ENCODE peak calls at places on chromosomes 4 and X, in four cellular contexts. X is astrocyte of the cerebellum, N is AG04450, F is brain microvascular endothelial cell. Y is an unnamed sample.

GRCh38 chr4:48042979-48043461 is 26.4 kb downstream of the NIPAL1 start:
- DNase-seq in X (no peak), N (no peak), F (no peak), Y (no peak)

GRCh38 chr4:81743731-81744465 is 272.2 kb upstream of the RASGEF1B start:
- DNase-seq in X (no peak), N (no peak), F (no peak), Y (no peak)

GRCh38 chr4:111630705-111631104 is 514.5 kb upstream of the FAM241A start:
- DNase-seq in N (no peak), F (no peak), X (no peak), Y (peak)

GRCh38 chr4:4625488-4625887 is 83.6 kb upstream of the STX18 start:
- DNase-seq in X (no peak), F (peak), N (peak), Y (peak)

GRCh38 chr4:183438458-183439113 is 5.8 kb upstream of the CDKN2AIP start:
- DNase-seq in X (peak), F (peak), N (peak), Y (peak)

GRCh38 chr4:100317032-100317864 is 127.0 kb upstream of the DDIT4L start:
- DNase-seq in X (no peak), F (no peak), N (no peak), Y (no peak)

GRCh38 chrX:155874571-155875244 is 6.4 kb upstream of the VAMP7 start:
- DNase-seq in F (no peak), X (no peak), N (no peak), Y (no peak)

GRCh38 chrX:71154641-71155040 is 10.0 kb downstream of the NLGN3 start:
- DNase-seq in X (no peak), N (no peak), F (no peak), Y (no peak)

GRCh38 chr4:145217339-145217738 is 37.0 kb upstream of the OTUD4 start:
- DNase-seq in X (no peak), F (no peak), N (no peak), Y (no peak)

GRCh38 chr4:81919238-81919637 is 447.5 kb upstream of the RASGEF1B start:
- DNase-seq in F (peak), X (no peak), N (no peak), Y (no peak)

GRCh38 chrX:28843817-28844216 is 256.6 kb downstream of the IL1RAPL1 start:
- DNase-seq in X (no peak), N (no peak), F (no peak), Y (no peak)

GRCh38 chr4:26256016-26256415 is 64.8 kb upstream of the RBPJ start:
- DNase-seq in F (no peak), X (no peak), N (no peak), Y (peak)

GRCh38 chr4:57501715-57502114 is 391.5 kb upstream of the IGFBP7 start:
- DNase-seq in X (peak), F (peak), N (no peak), Y (no peak)

GRCh38 chrX:13933851-13934250 is 95.8 kb downstream of the GEMIN8 start:
- DNase-seq in X (no peak), F (no peak), N (no peak), Y (no peak)

GRCh38 chr4:105994061-105994460 is 98.8 kb downstream of the NPNT start:
- DNase-seq in N (no peak), X (no peak), F (no peak), Y (no peak)

GRCh38 chr4:38723726-38724506 is 58.9 kb downstream of the TLR10 start:
- DNase-seq in F (no peak), N (no peak), X (no peak), Y (no peak)

GRCh38 chr4:121182296-121182695 is 18.2 kb upstream of the TNIP3 start:
- DNase-seq in N (no peak), X (no peak), F (peak), Y (peak)

GRCh38 chrX:111955916-111956315 is 79.9 kb downstream of the TRPC5OS start:
- DNase-seq in N (no peak), F (no peak), X (no peak), Y (no peak)

GRCh38 chr4:151667025-151667424 is 93.8 kb downstream of the GATB start:
- DNase-seq in N (no peak), X (no peak), F (no peak), Y (peak)

GRCh38 chr4:8729408-8730149 is 137.0 kb downstream of the CPZ start:
- DNase-seq in X (no peak), N (no peak), F (no peak), Y (no peak)

GRCh38 chr4:22485751-22486150 is 30.1 kb downstream of the ADGRA3 start:
- DNase-seq in F (peak), X (peak), N (peak), Y (peak)

GRCh38 chr4:64713256-64713840 is 304.1 kb upstream of the TECRL start:
- DNase-seq in N (no peak), F (peak), X (peak), Y (no peak)

GRCh38 chrX:75156537-75156945 is 458 bp upstream of the ABCB7 start:
- DNase-seq in N (no peak), F (peak), X (no peak), Y (peak)

GRCh38 chrX:42524374-42524773 is 253.6 kb downstream of the PPP1R2C start:
- DNase-seq in X (peak), N (no peak), F (peak), Y (no peak)

GRCh38 chr4:45079616-45080015 is 353.3 kb upstream of the GNPDA2 start:
- DNase-seq in F (no peak), X (no peak), N (no peak), Y (no peak)

GRCh38 chrX:82961129-82961528 is 547.0 kb upstream of the POU3F4 start:
- DNase-seq in F (no peak), X (no peak), N (no peak), Y (no peak)

DNA sequence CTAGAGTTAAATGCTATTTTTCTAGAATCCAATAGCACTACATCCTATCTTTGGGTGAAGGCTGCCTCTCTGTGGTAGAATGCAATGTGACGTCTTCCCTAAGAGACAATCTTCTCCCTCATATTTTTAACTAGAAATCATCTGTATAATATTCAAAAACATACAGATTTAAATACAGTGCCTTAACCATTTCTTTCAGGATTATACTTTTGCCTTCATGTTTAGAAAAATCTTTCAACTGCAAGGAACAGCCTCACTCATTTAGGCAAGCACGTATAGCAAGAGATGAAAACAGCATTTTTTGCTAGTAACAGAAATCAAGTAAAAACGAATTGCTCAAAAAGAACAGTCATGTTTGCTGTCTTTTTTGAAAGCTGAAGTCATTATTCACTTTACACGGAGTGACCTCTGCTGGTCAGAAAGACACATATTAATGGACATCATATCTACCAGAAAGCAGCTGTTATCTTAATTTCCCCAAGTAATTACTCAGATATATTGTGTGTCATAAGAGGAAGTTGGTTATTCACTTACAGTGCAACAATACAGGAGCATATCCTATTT is 422.3 kb downstream of the STPG2 start:
- DNase-seq in N (no peak), X (no peak), F (peak), Y (no peak)
- TF ChIP-seq CTCF in N (no peak), X (peak), F (peak), Y (peak)

GRCh38 chr4:80184053-80184790 is 13.1 kb upstream of the PRDM8 start:
- DNase-seq in X (peak), N (no peak), F (peak), Y (peak)
- TF ChIP-seq CTCF in X (peak), N (peak), F (peak), Y (peak)

GRCh38 chr4:150010525-150011126 is 67.6 kb upstream of the DCLK2 start:
- DNase-seq in N (peak), X (peak), F (peak), Y (peak)
- TF ChIP-seq CTCF in N (peak), X (peak), F (peak), Y (peak)

DNA sequence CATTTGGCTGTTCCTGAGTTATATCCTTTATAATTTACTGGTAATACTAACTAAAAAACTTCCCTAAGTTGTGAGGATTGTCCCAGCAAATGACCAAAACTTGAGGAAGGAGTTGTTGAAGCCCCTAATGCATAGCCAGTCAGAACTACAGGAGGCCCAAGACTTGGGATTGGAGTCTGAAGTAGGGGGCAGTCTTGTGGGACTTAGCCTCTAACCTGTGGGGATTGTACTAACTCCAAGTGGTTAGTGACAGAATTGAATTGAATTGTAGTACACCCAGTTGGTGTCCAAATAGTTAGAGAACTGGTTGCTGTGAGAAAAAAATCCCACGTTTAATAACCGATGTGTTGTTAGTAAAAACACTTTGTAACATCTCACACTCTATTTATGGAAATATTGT is 1506.3 kb downstream of the ADGRL3 start:
- DNase-seq in X (no peak), F (no peak), N (no peak), Y (no peak)
- TF ChIP-seq CTCF in X (no peak), F (no peak), N (no peak), Y (no peak)

GRCh38 chr4:152778656-152779512 is 646 bp downstream of the TIGD4 start:
- DNase-seq in N (no peak), F (peak), X (no peak), Y (no peak)

GRCh38 chr4:152779513-152780266 is at the start of the genes ARFIP1 and TIGD4:
- DNase-seq in N (peak), F (peak), X (peak), Y (peak)

GRCh38 chr4:152780267-152780811 is 585 bp downstream of the ARFIP1 start:
- DNase-seq in N (no peak), X (no peak), F (peak), Y (peak)

GRCh38 chr4:152785639-152786517 is 6.1 kb downstream of the ARFIP1 start:
- DNase-seq in F (no peak), X (no peak), N (no peak), Y (no peak)

GRCh38 chr4:152784490-152785195 is 4.9 kb downstream of the ARFIP1 start:
- DNase-seq in F (peak), N (no peak), X (no peak), Y (peak)
- TF ChIP-seq CTCF in F (peak), N (peak), X (no peak), Y (peak)

GRCh38 chr4:138910914-138911336 is 104.7 kb upstream of the NOCT start:
- DNase-seq in N (peak), X (peak), F (peak), Y (peak)
- TF ChIP-seq CTCF in N (no peak), X (no peak), F (no peak), Y (no peak)

GRCh38 chr4:17173300-17173699 is 274.9 kb upstream of the LDB2 start:
- DNase-seq in F (no peak), N (no peak), X (no peak), Y (no peak)
- TF ChIP-seq CTCF in F (peak), N (peak), X (peak), Y (peak)

DNA sequence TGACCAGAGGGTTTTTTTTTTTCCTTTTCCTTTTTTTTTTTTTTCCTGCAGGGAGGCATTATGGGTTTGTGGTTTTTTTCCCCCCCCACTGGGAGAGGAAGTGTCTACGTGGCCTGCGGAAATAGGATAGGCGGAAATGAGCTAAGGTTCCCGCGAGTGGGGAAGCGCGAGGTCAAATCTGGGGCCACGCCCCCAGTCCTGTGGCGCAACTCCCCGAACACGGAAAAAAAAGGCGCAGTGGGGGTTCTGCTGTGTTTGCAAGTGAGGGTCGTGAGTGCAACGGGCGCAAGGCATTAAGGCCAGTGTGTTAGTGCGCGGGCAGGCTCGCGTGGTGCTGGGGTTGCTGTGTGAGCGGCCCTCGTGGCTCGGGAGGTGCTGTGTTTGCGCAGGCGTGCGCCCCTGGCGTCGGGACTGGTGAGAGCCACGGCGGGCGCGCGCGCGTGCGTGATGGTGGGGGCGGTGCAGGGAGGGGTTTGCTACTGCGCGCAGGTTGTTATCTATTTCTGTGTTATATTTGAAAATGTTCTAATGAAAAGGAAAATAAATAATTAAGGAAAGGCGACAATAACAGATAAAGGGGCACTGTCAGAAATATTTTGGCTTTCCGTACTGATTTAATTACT is 685 bp upstream of the MORF4L2 start:
- DNase-seq in X (no peak), F (peak), N (peak), Y (peak)
- TF ChIP-seq CTCF in X (peak), F (peak), N (peak), Y (peak)

DNA sequence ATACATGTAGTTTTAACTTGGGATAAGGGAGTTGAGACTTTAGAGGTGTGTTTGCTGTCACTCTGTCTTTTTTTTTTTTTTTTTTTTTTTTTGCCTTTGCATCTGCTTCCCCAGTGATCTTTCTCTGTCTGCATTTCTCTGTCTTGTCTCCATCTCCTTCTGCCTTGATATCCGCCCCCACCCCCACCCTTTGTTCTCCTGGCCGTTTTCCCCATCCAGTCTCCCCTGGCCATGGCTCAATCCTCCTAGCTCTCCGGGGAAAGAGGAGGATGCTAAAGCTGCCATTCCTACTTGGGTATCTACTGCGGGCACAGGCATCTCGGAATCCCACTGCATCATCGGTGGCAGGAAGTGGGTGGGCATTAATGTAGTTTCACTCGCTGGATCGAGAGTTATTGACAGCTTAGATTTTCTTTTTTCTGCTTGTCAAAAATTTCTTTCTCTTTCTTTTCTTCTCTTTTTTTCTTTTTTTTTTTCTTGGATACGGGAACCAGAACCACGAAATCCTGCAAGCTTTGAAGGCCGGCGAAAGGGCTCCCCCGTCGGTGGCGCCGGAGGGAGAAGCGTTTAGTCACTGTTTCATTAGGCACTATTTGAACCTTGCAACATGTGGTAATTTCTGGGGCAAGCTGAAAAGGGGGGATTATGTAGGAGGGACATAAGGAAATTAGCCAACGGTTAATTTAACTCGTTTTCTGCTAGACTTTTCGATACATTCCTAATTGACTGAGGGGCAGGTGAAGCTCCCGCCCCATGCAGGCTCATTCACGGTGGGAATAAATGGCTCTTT is 8.2 kb downstream of the GSX2 start:
- DNase-seq in N (no peak), X (no peak), F (no peak), Y (no peak)
- TF ChIP-seq CTCF in N (peak), X (peak), F (peak), Y (no peak)

Y was measured in HFFc6.